ENCODE peak calls at places on chromosomes 3 and 15, in nine cellular contexts. N is activated CD8-positive, alpha-beta memory T cell treated with anti-CD3 and anti-CD28 coated beads for 1 hour; B is astrocyte of the spinal cord; X is endothelial cell of umbilical vein; Z is GM04503; D is CD4-positive, alpha-beta T cell; F is stimulated activated CD4-positive, alpha-beta T cell treated with anti-CD3 and anti-CD28 coated beads, Interleukin-1b, Interleukin-23, amount 100 ng/mL, for 24 hours; Q is NCI-H2171; E is RWPE2. W is an unnamed sample.

GRCh38 chr3:192445768-192446644 is 281.3 kb downstream of the FGF12 start:
- DNase-seq in F (no peak), D (no peak), Q (no peak), B (no peak), Z (no peak), X (no peak), E (no peak), N (no peak), W (no peak)

GRCh38 chr3:127632035-127632434 is 3.0 kb downstream of the PODXL2 start:
- DNase-seq in D (no peak), F (no peak), E (no peak), N (no peak), Z (no peak), Q (no peak), X (no peak), B (no peak), W (no peak)

GRCh38 chr15:56031836-56032235 is 38.4 kb upstream of the NEDD4 start:
- DNase-seq in D (no peak), B (no peak), Q (no peak), X (no peak), Z (no peak), F (no peak), E (no peak), N (no peak), W (no peak)

GRCh38 chr3:66851894-66852613 is 146.1 kb upstream of the KBTBD8 start:
- DNase-seq in X (no peak), Q (no peak), F (no peak), D (no peak), Z (no peak), E (no peak), N (no peak), B (peak), W (no peak)

GRCh38 chr3:48427630-48427962 is 2.3 kb downstream of the PLXNB1 start:
- DNase-seq in Q (no peak), X (no peak), N (no peak), D (no peak), F (no peak), E (peak), Z (no peak), B (no peak), W (no peak)

GRCh38 chr15:31338879-31339557 is 12.4 kb downstream of the KLF13 start:
- DNase-seq in F (no peak), D (no peak), N (no peak), Q (peak), Z (peak), X (peak), E (no peak), B (peak), W (no peak)

GRCh38 chr15:96334705-96335428 is 4.4 kb downstream of the NR2F2 start:
- DNase-seq in Z (no peak), F (no peak), B (peak), N (no peak), X (peak), E (no peak), D (no peak), Q (no peak), W (no peak)

GRCh38 chr15:62727501-62727900 is 315.0 kb upstream of the TPM1 start:
- DNase-seq in X (no peak), F (no peak), N (no peak), Q (no peak), D (no peak), Z (no peak), E (no peak), B (no peak), W (no peak)

GRCh38 chr3:4709336-4709735 is 216.2 kb downstream of the ITPR1 start:
- DNase-seq in Z (no peak), E (no peak), N (no peak), F (no peak), X (no peak), B (no peak), Q (no peak), D (no peak), W (no peak)

GRCh38 chr3:134347516-134347915 is 26.7 kb downstream of the AMOTL2 start:
- DNase-seq in B (no peak), Q (no peak), X (no peak), N (no peak), D (no peak), F (no peak), E (no peak), Z (no peak), W (no peak)

GRCh38 chr3:193522473-193522872 is 32.2 kb downstream of the ATP13A4 start:
- DNase-seq in Z (no peak), N (no peak), B (no peak), E (no peak), Q (no peak), F (no peak), D (no peak), X (no peak), W (no peak)

GRCh38 chr15:96028620-96029019 is 301.9 kb upstream of the NR2F2 start:
- DNase-seq in D (no peak), X (no peak), Q (no peak), E (no peak), F (no peak), B (no peak), Z (no peak), N (no peak), W (no peak)